ENCODE peak calls at places on chromosome 3, in four cellular contexts. V is K562, G is HepG2, W is GM12878. Z is an unnamed sample.

GRCh38 chr3:64533565-64534317 is 154.1 kb downstream of the ADAMTS9 start:
- DNase-seq in G (peak), V (peak), W (peak), Z (peak)

GRCh38 chr3:151169700-151170224 is 33.3 kb downstream of the GPR171 start:
- DNase-seq in V (no peak), G (no peak), W (no peak), Z (no peak)

GRCh38 chr3:175914785-175915184 is 1055.7 kb downstream of the NAALADL2 start:
- DNase-seq in G (no peak), W (no peak), V (no peak), Z (no peak)

GRCh38 chr3:89000886-89001285 is 106.5 kb upstream of the EPHA3 start:
- DNase-seq in V (no peak), W (no peak), G (no peak), Z (no peak)

GRCh38 chr3:74271541-74271940 is 342.9 kb downstream of the CNTN3 start:
- DNase-seq in G (no peak), W (no peak), V (no peak), Z (no peak)

GRCh38 chr3:123294296-123294938 is 92.7 kb downstream of the SEC22A start:
- DNase-seq in W (no peak), G (no peak), V (no peak), Z (no peak)

GRCh38 chr3:135531996-135532395 is 433.5 kb upstream of the PPP2R3A start:
- DNase-seq in V (no peak), G (no peak), W (no peak), Z (no peak)

GRCh38 chr3:177516130-177517011 is 319.1 kb upstream of the TBL1XR1 start:
- DNase-seq in V (no peak), W (no peak), G (peak), Z (no peak)

GRCh38 chr3:59273976-59274375 is 224.2 kb upstream of the CFAP20DC start:
- DNase-seq in G (no peak), V (no peak), W (no peak), Z (no peak)

GRCh38 chr3:185153170-185153733 is 392 bp upstream of the C3orf70 start:
- DNase-seq in W (no peak), V (no peak), G (no peak), Z (no peak)

GRCh38 chr3:159191454-159191853 is 389.6 kb downstream of the MFSD1 start:
- DNase-seq in G (no peak), V (no peak), W (no peak), Z (no peak)

GRCh38 chr3:77370413-77370812 is 330.5 kb downstream of the ROBO2 start:
- DNase-seq in V (no peak), G (no peak), W (no peak), Z (no peak)
- TF ChIP-seq BHLHE40 in V (no peak), G (no peak), W (no peak), Z (no peak)

GRCh38 chr3:11717768-11718581 is 74.3 kb upstream of the VGLL4 start:
- DNase-seq in G (peak), W (no peak), V (no peak), Z (no peak)
- TF ChIP-seq FOXM1 in G (no peak), W (no peak), V (no peak), Z (no peak)

GRCh38 chr3:37190667-37191066 is 16.3 kb upstream of the LRRFIP2 start:
- DNase-seq in G (no peak), V (no peak), W (no peak), Z (no peak)
- TF ChIP-seq BHLHE40 in G (no peak), V (peak), W (no peak), Z (no peak)

GRCh38 chr3:99774467-99774866 is 43.2 kb upstream of the CMSS1 start:
- DNase-seq in G (no peak), W (peak), V (no peak), Z (no peak)
- TF ChIP-seq FOXM1 in G (no peak), W (no peak), V (no peak), Z (no peak)

DNA sequence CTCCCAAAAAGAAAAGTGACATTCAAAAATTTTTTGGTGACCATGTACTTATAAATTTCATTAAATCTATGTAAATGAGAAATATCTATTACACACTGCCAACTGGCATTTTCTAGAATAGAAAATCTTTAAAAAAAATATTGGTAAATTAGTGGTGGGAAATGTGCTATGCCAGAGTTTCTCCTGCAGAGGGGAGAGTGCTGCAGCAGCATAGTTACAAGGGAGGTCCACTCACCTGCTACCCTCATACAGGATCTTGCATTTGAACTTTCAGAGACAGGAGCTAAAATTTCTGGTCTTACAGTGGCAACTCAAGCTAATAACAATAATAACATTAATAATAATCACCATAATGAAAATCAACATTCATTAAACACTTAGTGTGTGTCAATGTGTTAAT is 459.6 kb downstream of the NSUN3 start:
- DNase-seq in W (no peak), G (peak), V (no peak), Z (peak)
- TF ChIP-seq BHLHE40 in W (no peak), G (no peak), V (no peak), Z (no peak)

GRCh38 chr3:196207159-196207832 is 3.9 kb downstream of the ZDHHC19 start:
- DNase-seq in G (no peak), W (no peak), V (peak), Z (no peak)
- TF ChIP-seq FOXM1 in G (no peak), W (no peak), V (no peak), Z (no peak)

DNA sequence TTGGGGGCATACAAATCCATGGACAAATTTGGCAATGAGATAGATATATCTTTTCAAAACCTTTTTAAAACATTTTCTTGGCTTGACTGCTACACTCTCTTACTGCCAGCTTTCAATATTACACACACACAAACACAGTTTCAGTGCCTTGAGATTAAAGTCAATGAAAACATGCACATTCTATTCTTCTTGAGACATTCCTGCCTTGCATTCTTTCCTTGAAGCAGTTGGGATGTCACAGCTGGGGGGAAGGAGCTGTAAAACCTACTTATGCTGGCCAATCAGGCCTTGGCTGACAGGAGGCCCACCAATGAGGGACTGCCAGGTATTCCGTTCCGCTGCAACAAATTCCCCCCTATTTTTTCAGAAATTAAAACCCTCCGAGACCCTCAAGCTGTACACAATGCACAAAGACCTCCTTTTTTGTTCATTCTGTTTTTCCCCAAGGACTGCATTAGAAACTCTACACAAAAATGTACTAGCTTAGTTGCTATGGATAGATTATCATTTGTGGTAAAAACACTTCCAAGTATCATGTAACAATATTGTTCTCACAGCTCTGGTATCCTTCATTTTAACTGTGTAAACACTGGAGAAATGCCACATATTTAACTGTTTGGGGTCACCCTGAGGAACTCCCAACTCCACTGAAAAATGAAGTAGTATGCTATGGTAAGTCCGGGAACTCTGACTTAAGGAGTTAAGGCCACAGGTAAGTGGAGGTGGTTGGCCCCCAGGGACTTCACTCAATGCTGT is 18.5 kb downstream of the FSTL1 start:
- DNase-seq in V (peak), W (no peak), G (no peak), Z (no peak)
- TF ChIP-seq BHLHE40 in V (no peak), W (no peak), G (no peak), Z (no peak)

DNA sequence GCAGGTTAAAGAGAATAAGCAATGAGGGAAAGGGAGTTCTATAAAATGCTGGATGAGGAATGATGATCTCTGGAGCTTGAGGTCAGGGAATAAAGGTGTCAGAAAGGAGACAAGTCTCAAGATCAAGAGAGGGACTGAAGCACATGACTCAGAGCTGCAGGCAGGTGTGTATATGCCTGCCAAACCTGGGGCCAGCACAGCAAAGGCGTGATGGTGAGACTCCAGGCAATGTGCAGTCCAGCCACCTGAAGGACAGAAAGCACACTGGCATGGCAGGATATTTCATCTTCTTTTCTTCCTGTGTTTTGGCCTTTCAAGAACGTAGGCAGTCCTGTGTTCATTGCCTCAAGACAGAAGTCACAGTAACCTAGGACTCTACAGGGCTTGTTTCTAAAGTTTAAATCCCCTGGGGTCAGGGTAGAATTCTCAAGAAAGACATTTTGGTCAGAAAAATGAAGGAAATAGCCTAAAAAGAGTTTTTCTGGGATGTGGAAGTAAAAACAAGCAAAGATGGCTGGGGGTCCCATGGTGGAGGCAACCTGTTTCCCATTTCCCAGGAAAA is 55.5 kb upstream of the TOPAZ1 start:
- DNase-seq in V (no peak), G (no peak), W (no peak), Z (no peak)
- TF ChIP-seq FOXM1 in V (no peak), G (no peak), W (no peak), Z (no peak)

GRCh38 chr3:160400631-160401150 is 1.2 kb downstream of the SMC4 start:
- DNase-seq in V (peak), W (no peak), G (no peak), Z (peak)
- TF ChIP-seq BHLHE40 in V (no peak), W (no peak), G (no peak), Z (no peak)

Z was measured in HEK293T.